ENCODE peak calls at places on chromosomes 3 and 15, in four cellular contexts. G, L, Q and Y are unnamed samples.

GRCh38 chr15:52019394-52020252 is 604 bp downstream of the MAPK6 start:
- DNase-seq in Q (peak; percentile 87), L (peak; percentile 82), G (peak; percentile 96), Y (peak; percentile 87)

GRCh38 chr3:115692887-115693524 is 69.7 kb downstream of the GAP43 start:
- DNase-seq in G (no peak), Q (peak; percentile 77), L (peak; percentile 80), Y (peak; percentile 65)

GRCh38 chr3:104909721-104910120 is 457.0 kb upstream of the ALCAM start:
- DNase-seq in G (no peak), Q (no peak), L (no peak), Y (no peak)

GRCh38 chr3:171790574-171790897 is 19.7 kb downstream of the PLD1 start:
- DNase-seq in Q (no peak), G (no peak), L (no peak), Y (no peak)

GRCh38 chr15:77901921-77902750 is 175.4 kb downstream of the TBC1D2B start:
- DNase-seq in G (no peak), Q (no peak), L (no peak), Y (peak; percentile 5)

GRCh38 chr3:59641169-59641914 is 591.5 kb upstream of the CFAP20DC start:
- DNase-seq in G (no peak), L (peak; percentile 26), Q (peak; percentile 61), Y (no peak)

GRCh38 chr3:127718916-127719290 is 46.2 kb downstream of the ABTB1 start:
- DNase-seq in G (peak; percentile 13), L (no peak), Q (no peak), Y (no peak)

GRCh38 chr3:98655666-98656065 is 62.3 kb upstream of the CPOX start:
- DNase-seq in Q (no peak), G (no peak), L (peak; percentile 35), Y (no peak)

GRCh38 chr3:152160350-152161011 is 108.2 kb upstream of the MBNL1 start:
- DNase-seq in L (no peak), G (no peak), Q (no peak), Y (no peak)

GRCh38 chr15:69593488-69593887 is 140.9 kb downstream of the RPLP1 start:
- DNase-seq in G (no peak), Q (no peak), L (no peak), Y (no peak)

GRCh38 chr3:126284258-126284904 is 72.8 kb downstream of the KLF15 start:
- DNase-seq in G (no peak), Q (no peak), L (no peak), Y (no peak)

GRCh38 chr3:123778991-123779622 is 105.0 kb downstream of the MYLK start:
- DNase-seq in L (no peak), Q (no peak), G (no peak), Y (peak; percentile 54)

GRCh38 chr3:123258811-123259420 is 57.2 kb downstream of the SEC22A start:
- DNase-seq in L (no peak), G (no peak), Q (no peak), Y (no peak)